ENCODE peak calls at places on chromosomes 1 and 21, in four cellular contexts. One of them, this sample, is unnamed.

GRCh38 chr1:228073870-228074545 is 8.5 kb upstream of the ARF1 start:
- DNase-seq in GM12891: no peak
- DNase-seq in NCI-H1105 treated with DMSO at 0.1 percent for 48 hours: peak
- DNase-seq in pons: no peak
- DNase-seq in this sample: no peak

GRCh38 chr1:155134858-155135415 is 715 bp upstream of the SLC50A1 start:
- DNase-seq in GM12891: no peak
- DNase-seq in NCI-H1105 treated with DMSO at 0.1 percent for 48 hours: peak
- DNase-seq in pons: peak
- DNase-seq in this sample: no peak

GRCh38 chr1:160711528-160712311 is at the start of gene CD48:
- DNase-seq in GM12891: no peak
- DNase-seq in NCI-H1105 treated with DMSO at 0.1 percent for 48 hours: no peak
- DNase-seq in pons: no peak
- DNase-seq in this sample: no peak

GRCh38 chr21:37642493-37642892 is 273.8 kb downstream of the KCNJ6 start:
- DNase-seq in NCI-H1105 treated with DMSO at 0.1 percent for 48 hours: peak
- DNase-seq in pons: no peak
- DNase-seq in GM12891: no peak
- DNase-seq in this sample: no peak

GRCh38 chr1:206736878-206737728 is 33.5 kb upstream of the IL19 start:
- DNase-seq in pons: no peak
- DNase-seq in NCI-H1105 treated with DMSO at 0.1 percent for 48 hours: no peak
- DNase-seq in GM12891: no peak
- DNase-seq in this sample: no peak

GRCh38 chr1:109687641-109688499 is at the start of gene GSTM1:
- DNase-seq in NCI-H1105 treated with DMSO at 0.1 percent for 48 hours: no peak
- DNase-seq in GM12891: no peak
- DNase-seq in pons: peak
- DNase-seq in this sample: no peak

GRCh38 chr1:178693368-178693767 is 31.7 kb upstream of the RALGPS2 start:
- DNase-seq in pons: no peak
- DNase-seq in NCI-H1105 treated with DMSO at 0.1 percent for 48 hours: no peak
- DNase-seq in GM12891: no peak
- DNase-seq in this sample: no peak

GRCh38 chr1:230141002-230141648 is 74.1 kb downstream of the GALNT2 start:
- DNase-seq in NCI-H1105 treated with DMSO at 0.1 percent for 48 hours: no peak
- DNase-seq in pons: no peak
- DNase-seq in GM12891: no peak
- DNase-seq in this sample: no peak

GRCh38 chr1:209895709-209896108 is 42.3 kb upstream of the SYT14 start:
- DNase-seq in pons: no peak
- DNase-seq in NCI-H1105 treated with DMSO at 0.1 percent for 48 hours: no peak
- DNase-seq in GM12891: no peak
- DNase-seq in this sample: no peak

GRCh38 chr1:20329793-20330542 is 39.3 kb downstream of the VWA5B1 start:
- DNase-seq in GM12891: no peak
- DNase-seq in pons: no peak
- DNase-seq in NCI-H1105 treated with DMSO at 0.1 percent for 48 hours: no peak
- DNase-seq in this sample: no peak

GRCh38 chr1:153567621-153568366 is 2.1 kb upstream of the S100A2 start:
- DNase-seq in pons: no peak
- DNase-seq in NCI-H1105 treated with DMSO at 0.1 percent for 48 hours: no peak
- DNase-seq in GM12891: no peak
- DNase-seq in this sample: no peak

GRCh38 chr21:27703806-27704205 is 736.9 kb upstream of the ADAMTS5 start:
- DNase-seq in GM12891: no peak
- DNase-seq in pons: no peak
- DNase-seq in NCI-H1105 treated with DMSO at 0.1 percent for 48 hours: no peak
- DNase-seq in this sample: no peak

GRCh38 chr1:48469616-48470500 is 2.1 kb downstream of the SPATA6 start:
- DNase-seq in NCI-H1105 treated with DMSO at 0.1 percent for 48 hours: no peak
- DNase-seq in GM12891: no peak
- DNase-seq in pons: peak
- DNase-seq in this sample: no peak

GRCh38 chr1:112674986-112675727 is 698 bp downstream of the MOV10 start:
- DNase-seq in GM12891: peak
- DNase-seq in NCI-H1105 treated with DMSO at 0.1 percent for 48 hours: peak
- DNase-seq in pons: peak
- DNase-seq in this sample: peak

GRCh38 chr1:37156646-37157045 is 122.3 kb upstream of the GRIK3 start:
- DNase-seq in GM12891: no peak
- DNase-seq in NCI-H1105 treated with DMSO at 0.1 percent for 48 hours: no peak
- DNase-seq in pons: no peak
- DNase-seq in this sample: no peak

GRCh38 chr21:36479415-36480402 is at the start of gene CLDN14:
- DNase-seq in GM12891: no peak
- DNase-seq in pons: no peak
- DNase-seq in NCI-H1105 treated with DMSO at 0.1 percent for 48 hours: no peak
- DNase-seq in this sample: no peak

GRCh38 chr1:56304975-56305374 is 274.4 kb downstream of the PLPP3 start:
- DNase-seq in NCI-H1105 treated with DMSO at 0.1 percent for 48 hours: no peak
- DNase-seq in GM12891: no peak
- DNase-seq in pons: no peak
- DNase-seq in this sample: no peak

GRCh38 chr1:39819091-39819812 is 30.6 kb upstream of the BMP8B start:
- DNase-seq in NCI-H1105 treated with DMSO at 0.1 percent for 48 hours: no peak
- DNase-seq in pons: no peak
- DNase-seq in GM12891: no peak
- DNase-seq in this sample: no peak

GRCh38 chr1:210516675-210517459 is 188.2 kb downstream of the HHAT start:
- DNase-seq in NCI-H1105 treated with DMSO at 0.1 percent for 48 hours: no peak
- DNase-seq in GM12891: no peak
- DNase-seq in pons: no peak
- DNase-seq in this sample: no peak

GRCh38 chr1:66490817-66491216 is 43.1 kb upstream of the SGIP1 start:
- DNase-seq in GM12891: no peak
- DNase-seq in NCI-H1105 treated with DMSO at 0.1 percent for 48 hours: no peak
- DNase-seq in pons: no peak
- DNase-seq in this sample: no peak

GRCh38 chr1:7247683-7248401 is 462.6 kb downstream of the CAMTA1 start:
- DNase-seq in pons: peak
- DNase-seq in NCI-H1105 treated with DMSO at 0.1 percent for 48 hours: peak
- DNase-seq in GM12891: no peak
- DNase-seq in this sample: no peak

GRCh38 chr21:15066231-15066577 is 1.4 kb upstream of the NRIP1 start:
- DNase-seq in NCI-H1105 treated with DMSO at 0.1 percent for 48 hours: no peak
- DNase-seq in pons: no peak
- DNase-seq in GM12891: no peak
- DNase-seq in this sample: no peak

GRCh38 chr21:45334591-45335081 is 46.9 kb upstream of the POFUT2 start:
- DNase-seq in NCI-H1105 treated with DMSO at 0.1 percent for 48 hours: no peak
- DNase-seq in pons: no peak
- DNase-seq in GM12891: no peak
- DNase-seq in this sample: no peak

GRCh38 chr1:46134660-46135331 is 2.4 kb upstream of the PIK3R3 start:
- DNase-seq in GM12891: no peak
- DNase-seq in NCI-H1105 treated with DMSO at 0.1 percent for 48 hours: peak
- DNase-seq in pons: no peak
- DNase-seq in this sample: no peak

GRCh38 chr1:25195835-25196234 is 36.5 kb downstream of the SYF2 start:
- DNase-seq in pons: no peak
- DNase-seq in NCI-H1105 treated with DMSO at 0.1 percent for 48 hours: peak
- DNase-seq in GM12891: no peak
- DNase-seq in this sample: no peak

GRCh38 chr1:23576338-23577055 is 17.2 kb upstream of the ID3 start:
- DNase-seq in NCI-H1105 treated with DMSO at 0.1 percent for 48 hours: no peak
- DNase-seq in GM12891: no peak
- DNase-seq in pons: no peak
- DNase-seq in this sample: no peak

GRCh38 chr21:34133392-34133791 is 60.0 kb downstream of the MRPS6 start:
- DNase-seq in GM12891: no peak
- DNase-seq in NCI-H1105 treated with DMSO at 0.1 percent for 48 hours: no peak
- DNase-seq in pons: no peak
- DNase-seq in this sample: no peak

GRCh38 chr1:237672748-237673147 is 218.0 kb downstream of the ZP4 start:
- DNase-seq in pons: no peak
- DNase-seq in NCI-H1105 treated with DMSO at 0.1 percent for 48 hours: peak
- DNase-seq in GM12891: no peak
- DNase-seq in this sample: no peak

GRCh38 chr21:42653492-42654061 is at the start of gene PDE9A:
- DNase-seq in GM12891: no peak
- DNase-seq in NCI-H1105 treated with DMSO at 0.1 percent for 48 hours: peak
- DNase-seq in pons: no peak
- DNase-seq in this sample: no peak